ENCODE peak calls at places on chromosomes 6 and 20, in ten cellular contexts. W is pancreas, I is T-helper 1 cell, S is NCI-H345, R is GM12865, Q is OCI-M1, U is GM12864, F is sciatic nerve, E is neural crest cell, Y is T-cell. M is an unnamed sample.

GRCh38 chr6:110322151-110323003 is 35.8 kb downstream of the METTL24 start:
- DNase-seq in W (no peak), R (no peak), Y (no peak), U (no peak), E (no peak), S (no peak), F (no peak), Q (peak), I (no peak), M (peak)

GRCh38 chr20:2872304-2873009 is 824 bp upstream of the PTPRA start:
- DNase-seq in I (peak), Q (peak), W (peak), Y (peak), E (peak), U (no peak), S (peak), R (peak), F (peak), M (peak)

GRCh38 chr20:45953672-45954071 is 18.3 kb downstream of the ZNF335 start:
- DNase-seq in S (no peak), I (no peak), Q (no peak), W (no peak), R (no peak), F (no peak), U (no peak), Y (no peak), E (no peak), M (no peak)

GRCh38 chr6:110946498-110946897 is 12.0 kb upstream of the GTF3C6 start:
- DNase-seq in F (no peak), R (no peak), Q (no peak), Y (no peak), W (no peak), U (no peak), S (no peak), E (no peak), I (no peak), M (no peak)

GRCh38 chr6:157629220-157629619 is 193.8 kb upstream of the SNX9 start:
- DNase-seq in R (no peak), Y (no peak), E (no peak), U (no peak), F (no peak), S (no peak), I (no peak), Q (no peak), W (no peak), M (peak)

GRCh38 chr20:61925555-61926252 is 140.0 kb downstream of the TAF4 start:
- DNase-seq in I (no peak), U (no peak), S (peak), R (no peak), F (no peak), Y (no peak), E (no peak), Q (no peak), W (no peak), M (no peak)

GRCh38 chr6:123829302-123829953 is 25.8 kb downstream of the NKAIN2 start:
- DNase-seq in S (no peak), Q (peak), I (no peak), U (no peak), R (no peak), E (no peak), F (no peak), Y (no peak), W (no peak), M (no peak)

GRCh38 chr20:33105336-33105924 is 26.0 kb downstream of the BPIFB4 start:
- DNase-seq in I (no peak), F (no peak), Q (no peak), S (no peak), U (no peak), E (no peak), W (no peak), R (no peak), Y (no peak), M (no peak)

GRCh38 chr6:52759085-52759484 is 4.2 kb downstream of the GSTA2 start:
- DNase-seq in W (no peak), Y (no peak), R (no peak), U (no peak), Q (peak), E (no peak), I (no peak), F (no peak), S (no peak), M (no peak)

GRCh38 chr6:49918787-49919186 is 45.2 kb downstream of the DEFB114 start:
- DNase-seq in R (no peak), I (no peak), E (no peak), W (no peak), F (no peak), S (no peak), Y (no peak), Q (no peak), U (no peak), M (no peak)

GRCh38 chr6:82963527-82963926 is 102.1 kb downstream of the UBE3D start:
- DNase-seq in R (no peak), S (no peak), F (no peak), E (no peak), I (no peak), U (no peak), Q (no peak), Y (no peak), W (no peak), M (no peak)

GRCh38 chr6:89290401-89291155 is 24.5 kb downstream of the GABRR2 start:
- DNase-seq in R (no peak), S (no peak), I (no peak), W (no peak), U (no peak), E (no peak), Y (no peak), Q (no peak), F (peak), M (no peak)

GRCh38 chr20:1280421-1281102 is 14.5 kb downstream of the SNPH start:
- DNase-seq in I (no peak), W (no peak), Q (no peak), Y (no peak), S (no peak), U (no peak), F (no peak), E (no peak), R (no peak), M (no peak)

GRCh38 chr20:25276533-25277050 is 28.7 kb downstream of the PYGB start:
- DNase-seq in I (no peak), U (no peak), W (peak), S (no peak), E (no peak), Y (no peak), R (no peak), F (peak), Q (no peak), M (no peak)

GRCh38 chr20:57594092-57594911 is 25.9 kb downstream of the ZBP1 start:
- DNase-seq in W (no peak), Q (peak), Y (peak), I (peak), F (peak), U (no peak), R (peak), E (peak), S (peak), M (peak)

GRCh38 chr6:147841749-147842148 is 333.3 kb downstream of the SAMD5 start:
- DNase-seq in I (no peak), R (no peak), U (no peak), Y (no peak), Q (no peak), W (no peak), F (no peak), S (no peak), E (no peak), M (no peak)

GRCh38 chr20:53331151-53331973 is 262.3 kb downstream of the ZNF217 start:
- DNase-seq in Q (no peak), Y (no peak), I (no peak), W (no peak), F (no peak), R (no peak), U (no peak), E (no peak), S (no peak), M (no peak)

GRCh38 chr6:151101811-151102694 is 137.7 kb upstream of the AKAP12 start:
- DNase-seq in I (no peak), U (no peak), E (no peak), S (no peak), Y (no peak), W (no peak), F (peak), R (no peak), Q (no peak), M (no peak)

GRCh38 chr6:158411998-158412397 is 99.7 kb downstream of the TULP4 start:
- DNase-seq in S (no peak), W (no peak), R (no peak), U (no peak), F (no peak), E (no peak), Y (no peak), I (no peak), Q (no peak), M (no peak)

GRCh38 chr6:11064836-11065235 is 20.7 kb upstream of the ELOVL2 start:
- DNase-seq in E (no peak), U (no peak), S (no peak), Y (no peak), W (no peak), I (no peak), R (no peak), F (no peak), Q (no peak), M (no peak)

GRCh38 chr6:116221067-116221466 is 32.8 kb downstream of the TSPYL4 start:
- DNase-seq in Y (no peak), Q (peak), R (no peak), E (no peak), W (no peak), I (no peak), F (no peak), U (no peak), S (no peak), M (peak)

GRCh38 chr6:32318501-32318900 is 53.2 kb downstream of the TSBP1 start:
- DNase-seq in U (no peak), W (no peak), E (no peak), I (no peak), Y (no peak), Q (no peak), S (no peak), R (no peak), F (no peak), M (no peak)

GRCh38 chr6:161266866-161267265 is 7.0 kb downstream of the AGPAT4 start:
- DNase-seq in I (no peak), E (no peak), R (no peak), F (no peak), Y (no peak), U (no peak), Q (no peak), W (no peak), S (no peak), M (no peak)